ENCODE peak calls at places on chromosome 20, in five cellular contexts. Q, Y, D, S and N are unnamed samples.

GRCh38 chr20:2396241-2396814 is 15.6 kb downstream of the TGM6 start:
- DNase-seq in Q (no peak), S (no peak), Y (no peak), D (no peak), N (no peak)

GRCh38 chr20:49306903-49307336 is 29.1 kb upstream of the ZNFX1 start:
- DNase-seq in Y (peak; percentile 60), S (no peak), Q (no peak), D (no peak), N (no peak)

GRCh38 chr20:61719691-61720347 is 345.9 kb downstream of the TAF4 start:
- DNase-seq in Y (no peak), D (no peak), S (no peak), Q (no peak), N (no peak)

GRCh38 chr20:17226410-17227198 is at the start of gene PCSK2:
- DNase-seq in Q (peak; percentile 90), D (peak; percentile 40), Y (no peak), S (peak; percentile 88), N (no peak)

GRCh38 chr20:63625771-63626423 is 1.0 kb downstream of the GMEB2 start:
- DNase-seq in D (peak; percentile 42), S (no peak), Y (peak; percentile 57), Q (no peak), N (no peak)

GRCh38 chr20:36856196-36856595 is 19.7 kb upstream of the TLDC2 start:
- DNase-seq in D (no peak), S (no peak), Q (no peak), Y (no peak), N (no peak)

GRCh38 chr20:57860576-57860975 is 150.8 kb upstream of the PMEPA1 start:
- DNase-seq in S (peak; percentile 17), Y (no peak), D (no peak), Q (no peak), N (no peak)

GRCh38 chr20:45407067-45407745 is 883 bp upstream of the DBNDD2 start:
- DNase-seq in Q (no peak), Y (no peak), D (peak; percentile 34), S (no peak), N (no peak)

GRCh38 chr20:58096880-58097813 is 131.3 kb downstream of the ANKRD60 start:
- DNase-seq in D (no peak), S (peak; percentile 26), Y (no peak), Q (no peak), N (no peak)

GRCh38 chr20:46998497-46999190 is 104.0 kb downstream of the EYA2 start:
- DNase-seq in Q (peak; percentile 30), Y (no peak), S (no peak), D (no peak), N (no peak)

DNA sequence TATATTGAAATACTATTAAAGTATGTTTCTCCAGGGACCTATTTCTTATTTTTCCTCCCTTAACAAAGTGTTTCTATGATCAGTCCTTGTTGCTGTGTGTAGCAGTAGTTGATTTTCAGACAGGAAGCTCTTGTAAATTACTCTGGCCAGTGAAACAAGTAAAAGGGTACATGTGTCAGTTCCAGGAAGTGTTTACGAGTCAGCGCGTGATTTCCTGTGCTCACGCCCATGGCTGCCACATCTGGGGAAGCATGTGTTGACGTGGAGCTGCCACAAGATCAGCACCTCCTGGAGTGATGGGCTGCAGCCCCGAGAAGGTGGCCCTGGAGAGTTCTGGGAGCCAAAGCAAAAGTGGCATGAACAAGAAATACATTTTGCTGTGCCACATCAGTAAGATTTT is 38.6 kb upstream of the GGTLC1 start:
- DNase-seq in D (no peak), Y (no peak), S (no peak), Q (no peak), N (peak; percentile 2)
- TF ChIP-seq ATF2 in D (no peak), Y (no peak), S (no peak), Q (no peak), N (no peak)

GRCh38 chr20:5001174-5002076 is at the start of gene SLC23A2:
- DNase-seq in S (peak; percentile 75), D (peak; percentile 63), Y (no peak), Q (peak; percentile 42), N (no peak)

GRCh38 chr20:4999788-5000187 is 1.5 kb downstream of the SLC23A2 start:
- DNase-seq in Q (no peak), Y (no peak), S (no peak), D (no peak), N (no peak)

GRCh38 chr20:5002077-5002413 is 735 bp upstream of the SLC23A2 start:
- DNase-seq in Q (peak; percentile 68), D (no peak), Y (no peak), S (no peak), N (no peak)

GRCh38 chr20:4998160-4998651 is 3.1 kb downstream of the SLC23A2 start:
- DNase-seq in D (no peak), S (no peak), Y (peak; percentile 65), Q (no peak), N (peak; percentile 20)

GRCh38 chr20:5000263-5001173 is 792 bp downstream of the SLC23A2 start:
- DNase-seq in D (peak; percentile 21), Q (peak; percentile 41), Y (peak; percentile 54), S (peak; percentile 55), N (no peak)
- TF ChIP-seq CREB1 in D (no peak), Q (no peak), Y (no peak), S (no peak), N (no peak)

DNA sequence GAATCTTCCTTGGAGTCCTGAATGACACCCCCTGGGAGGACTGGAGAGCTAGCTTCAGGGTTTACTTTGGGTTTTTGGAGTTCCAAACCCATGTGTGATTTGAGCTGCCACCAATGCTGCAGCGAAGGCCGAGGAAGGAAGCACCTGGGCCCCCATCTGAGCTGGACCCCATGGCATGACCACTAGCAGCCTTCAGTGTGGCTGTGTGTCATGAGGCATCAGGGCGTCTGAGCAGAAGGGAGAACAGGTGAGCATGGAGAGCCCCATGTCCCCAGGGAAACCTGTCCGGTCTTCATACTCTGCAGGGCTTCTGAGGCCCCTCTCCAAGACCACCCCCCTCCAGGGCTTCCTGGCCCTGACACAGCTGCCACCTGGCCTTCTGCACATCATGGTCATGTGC is 169.2 kb upstream of the CST7 start:
- DNase-seq in S (no peak), Q (no peak), Y (no peak), D (no peak), N (no peak)
- TF ChIP-seq ATF2 in S (no peak), Q (no peak), Y (no peak), D (no peak), N (no peak)

GRCh38 chr20:10863337-10864060 is 189.7 kb upstream of the JAG1 start:
- DNase-seq in D (no peak), S (no peak), Y (no peak), Q (no peak), N (no peak)
- TF ChIP-seq CREB1 in D (no peak), S (no peak), Y (no peak), Q (no peak), N (no peak)